ENCODE peak calls at places on chromosomes 4 and X, in four cellular contexts. N, X, W and T are unnamed samples.

GRCh38 chrX:133685806-133686205 is 270.5 kb upstream of the GPC4 start:
- DNase-seq in N (no peak), X (no peak), W (no peak), T (no peak)

GRCh38 chr4:76867880-76868655 is 29.9 kb downstream of the SOWAHB start:
- DNase-seq in N (peak; percentile 12), X (no peak), W (no peak), T (peak; percentile 65)

GRCh38 chr4:41532880-41533279 is 5.1 kb upstream of the LIMCH1 start:
- DNase-seq in N (no peak), X (no peak), W (no peak), T (no peak)

GRCh38 chrX:107834273-107835201 is 8.9 kb downstream of the MID2 start:
- DNase-seq in N (no peak), X (no peak), W (no peak), T (no peak)

GRCh38 chr4:118927976-118928375 is 39.3 kb downstream of the SYNPO2 start:
- DNase-seq in N (no peak), X (no peak), W (no peak), T (no peak)

GRCh38 chrX:107714196-107714811 is 61.3 kb downstream of the TSC22D3 start:
- DNase-seq in N (no peak), X (no peak), W (no peak), T (no peak)

GRCh38 chr4:16573744-16574143 is 324.7 kb downstream of the LDB2 start:
- DNase-seq in N (no peak), X (no peak), W (no peak), T (no peak)

GRCh38 chrX:1411331-1411730 is 19.4 kb upstream of the SLC25A6 start:
- DNase-seq in N (no peak), X (no peak), W (no peak), T (no peak)

GRCh38 chrX:135087867-135088266 is 32.5 kb downstream of the ETDB start:
- DNase-seq in N (no peak), X (no peak), W (no peak), T (no peak)

DNA sequence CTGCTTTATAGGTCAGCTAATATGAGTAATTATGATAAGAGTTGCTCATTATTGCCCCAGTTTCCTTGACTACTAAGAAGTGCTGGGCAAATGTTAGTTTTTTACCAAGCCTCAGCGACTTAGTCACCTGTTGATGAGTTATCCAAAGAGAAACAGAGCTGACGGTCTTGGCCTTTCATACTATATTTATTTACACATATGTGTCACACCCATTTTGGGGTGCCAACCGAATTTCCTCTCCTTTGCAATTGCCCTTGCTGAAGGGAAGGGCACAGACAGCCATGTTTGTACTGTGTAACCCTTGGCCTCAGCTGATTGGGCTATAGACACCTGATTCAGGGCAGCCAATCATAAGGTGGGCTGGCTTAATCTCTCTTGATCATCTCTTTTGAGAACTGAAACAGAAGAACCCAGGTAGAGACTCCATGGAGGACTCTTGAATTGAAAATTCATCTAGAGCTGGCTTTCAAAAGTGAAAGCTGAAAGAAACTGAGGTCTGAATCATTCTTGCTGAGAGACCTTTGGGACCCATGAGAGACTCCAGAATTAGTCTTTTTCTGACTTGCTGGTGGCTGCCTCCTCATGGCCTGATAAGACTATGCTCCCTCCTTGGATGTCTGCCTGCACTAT is 111.7 kb upstream of the RPS6KA3 start:
- DNase-seq in N (peak; percentile 85), X (no peak), W (no peak), T (no peak)
- TF ChIP-seq HMGXB4 in N (no peak), X (no peak), W (no peak), T (no peak)

GRCh38 chrX:63466690-63467089 is 115.6 kb upstream of the SPIN4 start:
- DNase-seq in N (no peak), X (no peak), W (no peak), T (no peak)

GRCh38 chrX:63475200-63475599 is 124.1 kb upstream of the SPIN4 start:
- DNase-seq in N (peak; percentile 37), X (no peak), W (peak; percentile 2), T (no peak)

GRCh38 chrX:63470506-63470905 is 119.4 kb upstream of the SPIN4 start:
- DNase-seq in N (no peak), X (no peak), W (no peak), T (no peak)

DNA sequence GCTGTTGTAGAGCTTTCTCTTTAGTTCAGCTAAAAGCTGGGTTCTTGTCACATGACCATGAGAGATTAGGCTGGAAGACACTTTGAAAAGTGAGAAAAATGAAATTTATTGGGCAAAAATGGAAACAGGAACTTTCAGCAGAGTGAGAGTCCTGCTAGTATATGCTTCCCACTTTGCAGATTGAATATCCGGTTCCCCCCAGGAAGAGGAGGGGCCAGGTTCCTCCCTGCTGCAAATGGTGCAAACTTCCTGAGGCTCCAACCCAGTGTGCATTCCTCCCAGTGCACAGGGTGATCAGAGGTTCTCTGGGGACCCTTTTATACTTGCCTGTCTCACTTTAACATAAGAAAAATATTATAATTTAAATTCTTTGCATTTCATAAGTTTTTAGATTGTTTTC is 119.9 kb upstream of the SPIN4 start:
- DNase-seq in N (no peak), X (no peak), W (no peak), T (no peak)
- TF ChIP-seq HMGXB4 in N (no peak), X (no peak), W (no peak), T (no peak)

GRCh38 chr4:140099993-140100392 is 54.0 kb downstream of the MAML3 start:
- DNase-seq in N (peak; percentile 49), X (no peak), W (no peak), T (no peak)
- TF ChIP-seq HMGXB4 in N (no peak), X (no peak), W (no peak), T (no peak)

DNA sequence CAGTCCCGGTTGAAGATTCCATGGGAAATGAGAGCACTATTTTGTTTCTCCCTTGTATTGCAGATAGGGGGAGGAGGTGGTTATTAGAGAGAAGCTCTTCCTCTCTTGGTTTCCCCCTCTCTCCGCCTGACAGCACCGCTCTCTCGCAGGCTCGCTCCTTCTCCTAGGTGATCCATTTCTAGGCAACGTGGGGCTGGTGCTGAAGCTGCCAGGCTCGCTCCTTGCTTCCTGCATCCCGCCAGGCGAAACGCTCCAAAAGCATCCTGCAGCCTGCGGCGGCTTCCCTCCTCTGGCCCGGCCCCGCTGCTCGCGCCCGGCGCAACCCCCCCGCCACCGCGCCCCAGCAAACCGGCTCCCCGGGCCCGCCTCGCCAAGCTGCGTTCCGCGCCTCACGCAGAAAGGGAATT is at the start of gene GRID2:
- DNase-seq in N (no peak), X (no peak), W (no peak), T (peak; percentile 83)
- TF ChIP-seq HMGXB4 in N (no peak), X (no peak), W (no peak), T (peak; percentile 63)

DNA sequence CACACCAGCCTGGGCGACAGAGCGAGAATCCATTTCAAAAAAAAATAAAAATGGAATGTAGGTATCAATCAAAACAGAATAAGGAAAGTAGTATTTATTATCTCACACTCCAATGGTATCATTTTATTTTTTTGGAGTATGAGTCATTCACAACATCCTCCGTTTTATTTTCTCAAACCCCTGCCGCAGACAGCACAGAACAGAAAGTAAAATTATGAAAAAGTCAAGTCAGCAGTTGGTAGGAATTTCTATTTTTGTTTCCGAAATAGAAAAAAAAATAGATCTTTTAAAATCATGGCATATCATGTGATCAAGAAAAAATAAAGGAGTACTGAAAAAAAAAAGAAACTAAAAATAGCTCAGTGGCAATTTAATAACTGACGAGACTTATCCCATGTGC is 490.7 kb upstream of the TENM3 start:
- DNase-seq in N (no peak), X (no peak), W (no peak), T (no peak)
- TF ChIP-seq HMGXB4 in N (no peak), X (no peak), W (no peak), T (no peak)

DNA sequence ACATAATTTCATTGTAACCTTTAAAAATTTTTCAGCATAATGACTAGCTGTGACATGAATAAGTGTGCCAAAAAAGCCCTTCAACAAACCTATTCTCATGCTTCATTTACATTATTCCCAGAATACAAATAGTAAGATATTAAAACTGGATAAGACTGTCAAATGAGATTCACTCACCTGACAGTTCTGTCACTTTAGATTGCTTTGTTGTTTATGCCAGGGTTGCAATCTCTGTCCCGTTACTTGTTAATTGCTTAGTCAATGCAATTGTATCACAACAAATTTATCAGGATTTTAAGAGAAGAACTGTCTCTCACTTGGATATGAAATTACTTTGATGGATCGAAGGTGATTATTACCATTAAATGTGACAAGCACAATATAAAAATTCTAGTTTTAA is 616.0 kb upstream of the IGFBP7 start:
- DNase-seq in N (no peak), X (no peak), W (no peak), T (no peak)
- TF ChIP-seq HMGXB4 in N (no peak), X (no peak), W (no peak), T (no peak)

GRCh38 chr4:6885953-6886557 is 23.6 kb upstream of the TBC1D14 start:
- DNase-seq in N (peak; percentile 31), X (no peak), W (no peak), T (no peak)
- TF ChIP-seq HMGXB4 in N (no peak), X (no peak), W (no peak), T (no peak)

GRCh38 chr4:105234582-105234981 is 87.9 kb downstream of the TET2 start:
- DNase-seq in N (no peak), X (no peak), W (no peak), T (no peak)
- TF ChIP-seq HMGXB4 in N (no peak), X (no peak), W (no peak), T (no peak)

GRCh38 chr4:169008478-169008877 is 1.6 kb downstream of the CBR4 start:
- DNase-seq in N (no peak), X (no peak), W (no peak), T (no peak)
- TF ChIP-seq HMGXB4 in N (no peak), X (no peak), W (no peak), T (no peak)

DNA sequence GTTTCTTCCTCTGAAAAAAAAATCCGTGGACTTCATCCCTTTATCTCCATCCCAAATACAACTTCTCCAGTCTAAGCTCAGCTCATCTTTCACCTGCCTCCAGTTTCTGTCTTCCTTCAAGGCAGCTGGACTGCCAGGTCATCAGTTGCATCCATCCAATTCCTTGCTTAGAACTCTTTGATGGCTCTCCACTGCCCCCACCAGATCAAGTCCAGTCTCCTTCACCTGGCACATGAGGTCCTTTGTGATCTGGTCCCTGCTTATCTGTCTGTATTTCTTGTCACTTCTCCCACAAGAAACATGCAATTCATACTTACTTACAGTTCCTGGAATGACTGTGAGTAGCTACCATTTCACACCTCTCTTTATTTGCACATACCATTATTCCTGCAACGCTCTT is 33.8 kb downstream of the OTUD6A start:
- DNase-seq in N (peak; percentile 37), X (peak; percentile 8), W (peak; percentile 11), T (peak; percentile 21)
- TF ChIP-seq HMGXB4 in N (no peak), X (no peak), W (no peak), T (no peak)